ENCODE peak calls at places on chromosomes 12 and 14, in nine cellular contexts. One of them, this sample, is unnamed.

GRCh38 chr12:5379737-5380496 is 52.0 kb upstream of the NTF3 start:
- DNase-seq in activated T-cell treated with anti-CD3 and anti-CD28 coated beads for 24 hours: no peak
- DNase-seq in naive thymus-derived CD8-positive, alpha-beta T cell: no peak
- DNase-seq in Karpas-422: no peak
- DNase-seq in T follicular helper cell: no peak
- DNase-seq in tibial artery: no peak
- DNase-seq in NCI-H1092 treated with DMSO at 0.1 percent for 48 hours: no peak
- DNase-seq in stimulated activated naive CD8-positive, alpha-beta T cell treated with anti-CD3 and anti-CD28 coated beads, Interleukin-15, Interleukin-2, amounts not matched to agents 100 U/mL and 50 U/mL, for 24 hours: no peak
- DNase-seq in Panc1: no peak
- DNase-seq in this sample: peak

GRCh38 chr12:114636723-114637480 is 47.1 kb downstream of the TBX3 start:
- DNase-seq in activated T-cell treated with anti-CD3 and anti-CD28 coated beads for 24 hours: no peak
- DNase-seq in naive thymus-derived CD8-positive, alpha-beta T cell: no peak
- DNase-seq in Karpas-422: no peak
- DNase-seq in T follicular helper cell: no peak
- DNase-seq in tibial artery: no peak
- DNase-seq in NCI-H1092 treated with DMSO at 0.1 percent for 48 hours: no peak
- DNase-seq in stimulated activated naive CD8-positive, alpha-beta T cell treated with anti-CD3 and anti-CD28 coated beads, Interleukin-15, Interleukin-2, amounts not matched to agents 100 U/mL and 50 U/mL, for 24 hours: no peak
- DNase-seq in Panc1: no peak
- DNase-seq in this sample: peak

GRCh38 chr14:81637639-81638038 is 104.0 kb upstream of the SEL1L start:
- DNase-seq in activated T-cell treated with anti-CD3 and anti-CD28 coated beads for 24 hours: no peak
- DNase-seq in naive thymus-derived CD8-positive, alpha-beta T cell: no peak
- DNase-seq in Karpas-422: no peak
- DNase-seq in T follicular helper cell: no peak
- DNase-seq in tibial artery: no peak
- DNase-seq in NCI-H1092 treated with DMSO at 0.1 percent for 48 hours: no peak
- DNase-seq in stimulated activated naive CD8-positive, alpha-beta T cell treated with anti-CD3 and anti-CD28 coated beads, Interleukin-15, Interleukin-2, amounts not matched to agents 100 U/mL and 50 U/mL, for 24 hours: no peak
- DNase-seq in Panc1: no peak
- DNase-seq in this sample: no peak

GRCh38 chr12:113889076-113889475 is 77.0 kb downstream of the RBM19 start:
- DNase-seq in activated T-cell treated with anti-CD3 and anti-CD28 coated beads for 24 hours: no peak
- DNase-seq in naive thymus-derived CD8-positive, alpha-beta T cell: no peak
- DNase-seq in Karpas-422: no peak
- DNase-seq in T follicular helper cell: no peak
- DNase-seq in tibial artery: no peak
- DNase-seq in NCI-H1092 treated with DMSO at 0.1 percent for 48 hours: peak
- DNase-seq in stimulated activated naive CD8-positive, alpha-beta T cell treated with anti-CD3 and anti-CD28 coated beads, Interleukin-15, Interleukin-2, amounts not matched to agents 100 U/mL and 50 U/mL, for 24 hours: no peak
- DNase-seq in Panc1: no peak
- DNase-seq in this sample: no peak

GRCh38 chr12:118979763-118980406 is 1.5 kb upstream of the SRRM4 start:
- DNase-seq in activated T-cell treated with anti-CD3 and anti-CD28 coated beads for 24 hours: peak
- DNase-seq in naive thymus-derived CD8-positive, alpha-beta T cell: no peak
- DNase-seq in Karpas-422: peak
- DNase-seq in T follicular helper cell: no peak
- DNase-seq in tibial artery: no peak
- DNase-seq in NCI-H1092 treated with DMSO at 0.1 percent for 48 hours: peak
- DNase-seq in stimulated activated naive CD8-positive, alpha-beta T cell treated with anti-CD3 and anti-CD28 coated beads, Interleukin-15, Interleukin-2, amounts not matched to agents 100 U/mL and 50 U/mL, for 24 hours: peak
- DNase-seq in Panc1: peak
- DNase-seq in this sample: no peak

GRCh38 chr14:62301911-62302310 is 539.7 kb downstream of the SNAPC1 start:
- DNase-seq in activated T-cell treated with anti-CD3 and anti-CD28 coated beads for 24 hours: no peak
- DNase-seq in naive thymus-derived CD8-positive, alpha-beta T cell: no peak
- DNase-seq in Karpas-422: no peak
- DNase-seq in T follicular helper cell: no peak
- DNase-seq in tibial artery: no peak
- DNase-seq in NCI-H1092 treated with DMSO at 0.1 percent for 48 hours: no peak
- DNase-seq in stimulated activated naive CD8-positive, alpha-beta T cell treated with anti-CD3 and anti-CD28 coated beads, Interleukin-15, Interleukin-2, amounts not matched to agents 100 U/mL and 50 U/mL, for 24 hours: no peak
- DNase-seq in Panc1: no peak
- DNase-seq in this sample: no peak

GRCh38 chr12:56521590-56522371 is at the start of gene RBMS2:
- DNase-seq in activated T-cell treated with anti-CD3 and anti-CD28 coated beads for 24 hours: no peak
- DNase-seq in naive thymus-derived CD8-positive, alpha-beta T cell: peak
- DNase-seq in Karpas-422: no peak
- DNase-seq in T follicular helper cell: peak
- DNase-seq in tibial artery: peak
- DNase-seq in NCI-H1092 treated with DMSO at 0.1 percent for 48 hours: no peak
- DNase-seq in stimulated activated naive CD8-positive, alpha-beta T cell treated with anti-CD3 and anti-CD28 coated beads, Interleukin-15, Interleukin-2, amounts not matched to agents 100 U/mL and 50 U/mL, for 24 hours: peak
- DNase-seq in Panc1: no peak
- DNase-seq in this sample: peak

GRCh38 chr14:89029961-89030694 is 205.7 kb downstream of the TTC8 start:
- DNase-seq in activated T-cell treated with anti-CD3 and anti-CD28 coated beads for 24 hours: no peak
- DNase-seq in naive thymus-derived CD8-positive, alpha-beta T cell: no peak
- DNase-seq in Karpas-422: no peak
- DNase-seq in T follicular helper cell: no peak
- DNase-seq in tibial artery: no peak
- DNase-seq in NCI-H1092 treated with DMSO at 0.1 percent for 48 hours: no peak
- DNase-seq in stimulated activated naive CD8-positive, alpha-beta T cell treated with anti-CD3 and anti-CD28 coated beads, Interleukin-15, Interleukin-2, amounts not matched to agents 100 U/mL and 50 U/mL, for 24 hours: no peak
- DNase-seq in Panc1: no peak
- DNase-seq in this sample: no peak

GRCh38 chr12:2477009-2477766 is 317.6 kb upstream of the FKBP4 start:
- DNase-seq in activated T-cell treated with anti-CD3 and anti-CD28 coated beads for 24 hours: no peak
- DNase-seq in naive thymus-derived CD8-positive, alpha-beta T cell: no peak
- DNase-seq in Karpas-422: no peak
- DNase-seq in T follicular helper cell: no peak
- DNase-seq in tibial artery: no peak
- DNase-seq in NCI-H1092 treated with DMSO at 0.1 percent for 48 hours: no peak
- DNase-seq in stimulated activated naive CD8-positive, alpha-beta T cell treated with anti-CD3 and anti-CD28 coated beads, Interleukin-15, Interleukin-2, amounts not matched to agents 100 U/mL and 50 U/mL, for 24 hours: no peak
- DNase-seq in Panc1: no peak
- DNase-seq in this sample: no peak

GRCh38 chr14:36857136-36857535 is 195.5 kb downstream of the PAX9 start:
- DNase-seq in activated T-cell treated with anti-CD3 and anti-CD28 coated beads for 24 hours: no peak
- DNase-seq in naive thymus-derived CD8-positive, alpha-beta T cell: no peak
- DNase-seq in Karpas-422: no peak
- DNase-seq in T follicular helper cell: no peak
- DNase-seq in tibial artery: no peak
- DNase-seq in NCI-H1092 treated with DMSO at 0.1 percent for 48 hours: peak
- DNase-seq in stimulated activated naive CD8-positive, alpha-beta T cell treated with anti-CD3 and anti-CD28 coated beads, Interleukin-15, Interleukin-2, amounts not matched to agents 100 U/mL and 50 U/mL, for 24 hours: no peak
- DNase-seq in Panc1: no peak
- DNase-seq in this sample: no peak

GRCh38 chr14:61562321-61563161 is 132.8 kb upstream of the HIF1A start:
- DNase-seq in activated T-cell treated with anti-CD3 and anti-CD28 coated beads for 24 hours: peak
- DNase-seq in naive thymus-derived CD8-positive, alpha-beta T cell: no peak
- DNase-seq in Karpas-422: no peak
- DNase-seq in T follicular helper cell: no peak
- DNase-seq in tibial artery: no peak
- DNase-seq in NCI-H1092 treated with DMSO at 0.1 percent for 48 hours: no peak
- DNase-seq in stimulated activated naive CD8-positive, alpha-beta T cell treated with anti-CD3 and anti-CD28 coated beads, Interleukin-15, Interleukin-2, amounts not matched to agents 100 U/mL and 50 U/mL, for 24 hours: no peak
- DNase-seq in Panc1: no peak
- DNase-seq in this sample: peak

GRCh38 chr14:104600141-104600643 is 4.4 kb downstream of the TMEM179 start:
- DNase-seq in activated T-cell treated with anti-CD3 and anti-CD28 coated beads for 24 hours: no peak
- DNase-seq in naive thymus-derived CD8-positive, alpha-beta T cell: no peak
- DNase-seq in Karpas-422: peak
- DNase-seq in T follicular helper cell: no peak
- DNase-seq in tibial artery: no peak
- DNase-seq in NCI-H1092 treated with DMSO at 0.1 percent for 48 hours: peak
- DNase-seq in stimulated activated naive CD8-positive, alpha-beta T cell treated with anti-CD3 and anti-CD28 coated beads, Interleukin-15, Interleukin-2, amounts not matched to agents 100 U/mL and 50 U/mL, for 24 hours: no peak
- DNase-seq in Panc1: no peak
- DNase-seq in this sample: no peak

GRCh38 chr12:3137268-3137761 is 60.1 kb downstream of the TSPAN9 start:
- DNase-seq in activated T-cell treated with anti-CD3 and anti-CD28 coated beads for 24 hours: no peak
- DNase-seq in naive thymus-derived CD8-positive, alpha-beta T cell: no peak
- DNase-seq in Karpas-422: no peak
- DNase-seq in T follicular helper cell: no peak
- DNase-seq in tibial artery: no peak
- DNase-seq in NCI-H1092 treated with DMSO at 0.1 percent for 48 hours: peak
- DNase-seq in stimulated activated naive CD8-positive, alpha-beta T cell treated with anti-CD3 and anti-CD28 coated beads, Interleukin-15, Interleukin-2, amounts not matched to agents 100 U/mL and 50 U/mL, for 24 hours: no peak
- DNase-seq in Panc1: no peak
- DNase-seq in this sample: no peak

GRCh38 chr12:5171701-5172100 is 128.0 kb downstream of the KCNA5 start:
- DNase-seq in activated T-cell treated with anti-CD3 and anti-CD28 coated beads for 24 hours: no peak
- DNase-seq in naive thymus-derived CD8-positive, alpha-beta T cell: no peak
- DNase-seq in Karpas-422: no peak
- DNase-seq in T follicular helper cell: no peak
- DNase-seq in tibial artery: no peak
- DNase-seq in NCI-H1092 treated with DMSO at 0.1 percent for 48 hours: peak
- DNase-seq in stimulated activated naive CD8-positive, alpha-beta T cell treated with anti-CD3 and anti-CD28 coated beads, Interleukin-15, Interleukin-2, amounts not matched to agents 100 U/mL and 50 U/mL, for 24 hours: peak
- DNase-seq in Panc1: peak
- DNase-seq in this sample: no peak

GRCh38 chr14:94295360-94296180 is 2.5 kb upstream of the SERPINA10 start:
- DNase-seq in activated T-cell treated with anti-CD3 and anti-CD28 coated beads for 24 hours: no peak
- DNase-seq in naive thymus-derived CD8-positive, alpha-beta T cell: no peak
- DNase-seq in Karpas-422: no peak
- DNase-seq in T follicular helper cell: no peak
- DNase-seq in tibial artery: no peak
- DNase-seq in NCI-H1092 treated with DMSO at 0.1 percent for 48 hours: no peak
- DNase-seq in stimulated activated naive CD8-positive, alpha-beta T cell treated with anti-CD3 and anti-CD28 coated beads, Interleukin-15, Interleukin-2, amounts not matched to agents 100 U/mL and 50 U/mL, for 24 hours: no peak
- DNase-seq in Panc1: no peak
- DNase-seq in this sample: no peak

GRCh38 chr12:81086342-81086741 is 8.5 kb downstream of the ACSS3 start:
- DNase-seq in activated T-cell treated with anti-CD3 and anti-CD28 coated beads for 24 hours: no peak
- DNase-seq in naive thymus-derived CD8-positive, alpha-beta T cell: no peak
- DNase-seq in Karpas-422: no peak
- DNase-seq in T follicular helper cell: no peak
- DNase-seq in tibial artery: no peak
- DNase-seq in NCI-H1092 treated with DMSO at 0.1 percent for 48 hours: no peak
- DNase-seq in stimulated activated naive CD8-positive, alpha-beta T cell treated with anti-CD3 and anti-CD28 coated beads, Interleukin-15, Interleukin-2, amounts not matched to agents 100 U/mL and 50 U/mL, for 24 hours: no peak
- DNase-seq in Panc1: no peak
- DNase-seq in this sample: no peak

GRCh38 chr14:38255408-38255672 is 553 bp downstream of the CLEC14A start:
- DNase-seq in activated T-cell treated with anti-CD3 and anti-CD28 coated beads for 24 hours: no peak
- DNase-seq in naive thymus-derived CD8-positive, alpha-beta T cell: no peak
- DNase-seq in Karpas-422: no peak
- DNase-seq in T follicular helper cell: no peak
- DNase-seq in tibial artery: no peak
- DNase-seq in NCI-H1092 treated with DMSO at 0.1 percent for 48 hours: no peak
- DNase-seq in stimulated activated naive CD8-positive, alpha-beta T cell treated with anti-CD3 and anti-CD28 coated beads, Interleukin-15, Interleukin-2, amounts not matched to agents 100 U/mL and 50 U/mL, for 24 hours: peak
- DNase-seq in Panc1: no peak
- DNase-seq in this sample: no peak

GRCh38 chr14:92287987-92288386 is 35.0 kb upstream of the SLC24A4 start:
- DNase-seq in activated T-cell treated with anti-CD3 and anti-CD28 coated beads for 24 hours: no peak
- DNase-seq in naive thymus-derived CD8-positive, alpha-beta T cell: no peak
- DNase-seq in Karpas-422: no peak
- DNase-seq in T follicular helper cell: no peak
- DNase-seq in tibial artery: no peak
- DNase-seq in NCI-H1092 treated with DMSO at 0.1 percent for 48 hours: no peak
- DNase-seq in stimulated activated naive CD8-positive, alpha-beta T cell treated with anti-CD3 and anti-CD28 coated beads, Interleukin-15, Interleukin-2, amounts not matched to agents 100 U/mL and 50 U/mL, for 24 hours: no peak
- DNase-seq in Panc1: no peak
- DNase-seq in this sample: no peak

GRCh38 chr12:2326470-2326869 is 273.7 kb downstream of the CACNA1C start:
- DNase-seq in activated T-cell treated with anti-CD3 and anti-CD28 coated beads for 24 hours: no peak
- DNase-seq in naive thymus-derived CD8-positive, alpha-beta T cell: no peak
- DNase-seq in Karpas-422: no peak
- DNase-seq in T follicular helper cell: no peak
- DNase-seq in tibial artery: no peak
- DNase-seq in NCI-H1092 treated with DMSO at 0.1 percent for 48 hours: no peak
- DNase-seq in stimulated activated naive CD8-positive, alpha-beta T cell treated with anti-CD3 and anti-CD28 coated beads, Interleukin-15, Interleukin-2, amounts not matched to agents 100 U/mL and 50 U/mL, for 24 hours: no peak
- DNase-seq in Panc1: no peak
- DNase-seq in this sample: no peak

GRCh38 chr12:1083888-1084262 is 92.9 kb downstream of the ERC1 start:
- DNase-seq in activated T-cell treated with anti-CD3 and anti-CD28 coated beads for 24 hours: no peak
- DNase-seq in naive thymus-derived CD8-positive, alpha-beta T cell: no peak
- DNase-seq in Karpas-422: peak
- DNase-seq in T follicular helper cell: no peak
- DNase-seq in tibial artery: peak
- DNase-seq in NCI-H1092 treated with DMSO at 0.1 percent for 48 hours: peak
- DNase-seq in stimulated activated naive CD8-positive, alpha-beta T cell treated with anti-CD3 and anti-CD28 coated beads, Interleukin-15, Interleukin-2, amounts not matched to agents 100 U/mL and 50 U/mL, for 24 hours: no peak
- DNase-seq in Panc1: no peak
- DNase-seq in this sample: no peak

GRCh38 chr14:53509227-53509822 is 356.2 kb upstream of the DDHD1 start:
- DNase-seq in activated T-cell treated with anti-CD3 and anti-CD28 coated beads for 24 hours: no peak
- DNase-seq in naive thymus-derived CD8-positive, alpha-beta T cell: no peak
- DNase-seq in Karpas-422: no peak
- DNase-seq in T follicular helper cell: no peak
- DNase-seq in tibial artery: peak
- DNase-seq in NCI-H1092 treated with DMSO at 0.1 percent for 48 hours: no peak
- DNase-seq in stimulated activated naive CD8-positive, alpha-beta T cell treated with anti-CD3 and anti-CD28 coated beads, Interleukin-15, Interleukin-2, amounts not matched to agents 100 U/mL and 50 U/mL, for 24 hours: no peak
- DNase-seq in Panc1: no peak
- DNase-seq in this sample: peak

GRCh38 chr12:42757735-42758134 is 168.2 kb upstream of the PRICKLE1 start:
- DNase-seq in activated T-cell treated with anti-CD3 and anti-CD28 coated beads for 24 hours: no peak
- DNase-seq in naive thymus-derived CD8-positive, alpha-beta T cell: no peak
- DNase-seq in Karpas-422: no peak
- DNase-seq in T follicular helper cell: no peak
- DNase-seq in tibial artery: no peak
- DNase-seq in NCI-H1092 treated with DMSO at 0.1 percent for 48 hours: no peak
- DNase-seq in stimulated activated naive CD8-positive, alpha-beta T cell treated with anti-CD3 and anti-CD28 coated beads, Interleukin-15, Interleukin-2, amounts not matched to agents 100 U/mL and 50 U/mL, for 24 hours: no peak
- DNase-seq in Panc1: no peak
- DNase-seq in this sample: no peak

GRCh38 chr14:49769581-49770211 is 1.7 kb downstream of the KLHDC2 start:
- DNase-seq in activated T-cell treated with anti-CD3 and anti-CD28 coated beads for 24 hours: no peak
- DNase-seq in naive thymus-derived CD8-positive, alpha-beta T cell: no peak
- DNase-seq in Karpas-422: peak
- DNase-seq in T follicular helper cell: no peak
- DNase-seq in tibial artery: no peak
- DNase-seq in NCI-H1092 treated with DMSO at 0.1 percent for 48 hours: no peak
- DNase-seq in stimulated activated naive CD8-positive, alpha-beta T cell treated with anti-CD3 and anti-CD28 coated beads, Interleukin-15, Interleukin-2, amounts not matched to agents 100 U/mL and 50 U/mL, for 24 hours: no peak
- DNase-seq in Panc1: no peak
- DNase-seq in this sample: no peak

GRCh38 chr12:17577405-17577804 is 512.6 kb downstream of the RERGL start:
- DNase-seq in activated T-cell treated with anti-CD3 and anti-CD28 coated beads for 24 hours: no peak
- DNase-seq in naive thymus-derived CD8-positive, alpha-beta T cell: no peak
- DNase-seq in Karpas-422: no peak
- DNase-seq in T follicular helper cell: no peak
- DNase-seq in tibial artery: no peak
- DNase-seq in NCI-H1092 treated with DMSO at 0.1 percent for 48 hours: no peak
- DNase-seq in stimulated activated naive CD8-positive, alpha-beta T cell treated with anti-CD3 and anti-CD28 coated beads, Interleukin-15, Interleukin-2, amounts not matched to agents 100 U/mL and 50 U/mL, for 24 hours: no peak
- DNase-seq in Panc1: no peak
- DNase-seq in this sample: no peak

GRCh38 chr12:41188058-41188840 is at the start of gene PDZRN4:
- DNase-seq in activated T-cell treated with anti-CD3 and anti-CD28 coated beads for 24 hours: no peak
- DNase-seq in naive thymus-derived CD8-positive, alpha-beta T cell: no peak
- DNase-seq in Karpas-422: no peak
- DNase-seq in T follicular helper cell: no peak
- DNase-seq in tibial artery: peak
- DNase-seq in NCI-H1092 treated with DMSO at 0.1 percent for 48 hours: peak
- DNase-seq in stimulated activated naive CD8-positive, alpha-beta T cell treated with anti-CD3 and anti-CD28 coated beads, Interleukin-15, Interleukin-2, amounts not matched to agents 100 U/mL and 50 U/mL, for 24 hours: no peak
- DNase-seq in Panc1: no peak
- DNase-seq in this sample: no peak

GRCh38 chr12:71694099-71694820 is 8.4 kb downstream of the TMEM19 start:
- DNase-seq in activated T-cell treated with anti-CD3 and anti-CD28 coated beads for 24 hours: no peak
- DNase-seq in naive thymus-derived CD8-positive, alpha-beta T cell: no peak
- DNase-seq in Karpas-422: peak
- DNase-seq in T follicular helper cell: no peak
- DNase-seq in tibial artery: no peak
- DNase-seq in NCI-H1092 treated with DMSO at 0.1 percent for 48 hours: no peak
- DNase-seq in stimulated activated naive CD8-positive, alpha-beta T cell treated with anti-CD3 and anti-CD28 coated beads, Interleukin-15, Interleukin-2, amounts not matched to agents 100 U/mL and 50 U/mL, for 24 hours: no peak
- DNase-seq in Panc1: no peak
- DNase-seq in this sample: no peak

GRCh38 chr14:38469156-38469555 is 213.3 kb upstream of the CLEC14A start:
- DNase-seq in activated T-cell treated with anti-CD3 and anti-CD28 coated beads for 24 hours: no peak
- DNase-seq in naive thymus-derived CD8-positive, alpha-beta T cell: no peak
- DNase-seq in Karpas-422: no peak
- DNase-seq in T follicular helper cell: no peak
- DNase-seq in tibial artery: no peak
- DNase-seq in NCI-H1092 treated with DMSO at 0.1 percent for 48 hours: no peak
- DNase-seq in stimulated activated naive CD8-positive, alpha-beta T cell treated with anti-CD3 and anti-CD28 coated beads, Interleukin-15, Interleukin-2, amounts not matched to agents 100 U/mL and 50 U/mL, for 24 hours: no peak
- DNase-seq in Panc1: no peak
- DNase-seq in this sample: no peak

GRCh38 chr12:105935106-105935505 is 203.6 kb downstream of the NUAK1 start:
- DNase-seq in activated T-cell treated with anti-CD3 and anti-CD28 coated beads for 24 hours: no peak
- DNase-seq in naive thymus-derived CD8-positive, alpha-beta T cell: no peak
- DNase-seq in Karpas-422: no peak
- DNase-seq in T follicular helper cell: no peak
- DNase-seq in tibial artery: no peak
- DNase-seq in NCI-H1092 treated with DMSO at 0.1 percent for 48 hours: no peak
- DNase-seq in stimulated activated naive CD8-positive, alpha-beta T cell treated with anti-CD3 and anti-CD28 coated beads, Interleukin-15, Interleukin-2, amounts not matched to agents 100 U/mL and 50 U/mL, for 24 hours: no peak
- DNase-seq in Panc1: no peak
- DNase-seq in this sample: peak

GRCh38 chr14:49621114-49621881 is 699 bp downstream of the MGAT2 start:
- DNase-seq in activated T-cell treated with anti-CD3 and anti-CD28 coated beads for 24 hours: peak
- DNase-seq in naive thymus-derived CD8-positive, alpha-beta T cell: no peak
- DNase-seq in Karpas-422: peak
- DNase-seq in T follicular helper cell: peak
- DNase-seq in tibial artery: peak
- DNase-seq in NCI-H1092 treated with DMSO at 0.1 percent for 48 hours: peak
- DNase-seq in stimulated activated naive CD8-positive, alpha-beta T cell treated with anti-CD3 and anti-CD28 coated beads, Interleukin-15, Interleukin-2, amounts not matched to agents 100 U/mL and 50 U/mL, for 24 hours: peak
- DNase-seq in Panc1: no peak
- DNase-seq in this sample: no peak

GRCh38 chr14:77186911-77187648 is 5.5 kb downstream of the TMEM63C start:
- DNase-seq in activated T-cell treated with anti-CD3 and anti-CD28 coated beads for 24 hours: no peak
- DNase-seq in naive thymus-derived CD8-positive, alpha-beta T cell: no peak
- DNase-seq in Karpas-422: no peak
- DNase-seq in T follicular helper cell: no peak
- DNase-seq in tibial artery: no peak
- DNase-seq in NCI-H1092 treated with DMSO at 0.1 percent for 48 hours: peak
- DNase-seq in stimulated activated naive CD8-positive, alpha-beta T cell treated with anti-CD3 and anti-CD28 coated beads, Interleukin-15, Interleukin-2, amounts not matched to agents 100 U/mL and 50 U/mL, for 24 hours: no peak
- DNase-seq in Panc1: no peak
- DNase-seq in this sample: peak

GRCh38 chr12:113114447-113115178 is 20.9 kb downstream of the RASAL1 start:
- DNase-seq in activated T-cell treated with anti-CD3 and anti-CD28 coated beads for 24 hours: no peak
- DNase-seq in naive thymus-derived CD8-positive, alpha-beta T cell: no peak
- DNase-seq in Karpas-422: no peak
- DNase-seq in T follicular helper cell: no peak
- DNase-seq in tibial artery: no peak
- DNase-seq in NCI-H1092 treated with DMSO at 0.1 percent for 48 hours: no peak
- DNase-seq in stimulated activated naive CD8-positive, alpha-beta T cell treated with anti-CD3 and anti-CD28 coated beads, Interleukin-15, Interleukin-2, amounts not matched to agents 100 U/mL and 50 U/mL, for 24 hours: no peak
- DNase-seq in Panc1: no peak
- DNase-seq in this sample: no peak